ENCODE peak calls at places on chromosomes 2 and 18, in seven cellular contexts. T is heart left ventricle, C is stomach, Q is adrenal gland, E is A549, N is lower leg skin, O is ovary. V is an unnamed sample.
A peak's percentile ranks its signal among the peaks of the same experiment; 100 is the strongest.

GRCh38 chr2:220857371-220857770 is 714.7 kb downstream of the EPHA4 start:
- DNase-seq in T (no peak), C (no peak), Q (no peak), E (no peak), N (no peak), O (no peak), V (no peak)

GRCh38 chr2:149388120-149388816 is 57.9 kb downstream of the LYPD6 start:
- DNase-seq in T (no peak), C (no peak), Q (no peak), E (no peak), N (no peak), O (no peak), V (no peak)

GRCh38 chr2:120438301-120439066 is 92.5 kb downstream of the INHBB start:
- DNase-seq in T (no peak), C (no peak), Q (peak; percentile 36), E (no peak), N (peak; percentile 68), O (no peak), V (no peak)

GRCh38 chr2:39615675-39616074 is 50.0 kb upstream of the TMEM178A start:
- DNase-seq in T (no peak), C (no peak), Q (no peak), E (no peak), N (no peak), O (no peak), V (no peak)

GRCh38 chr18:12299862-12300261 is 8.2 kb upstream of the TUBB6 start:
- DNase-seq in T (no peak), C (no peak), Q (no peak), E (no peak), N (no peak), O (no peak), V (no peak)

GRCh38 chr2:18299423-18300212 is 260.8 kb downstream of the RDH14 start:
- DNase-seq in T (peak; percentile 28), C (no peak), Q (peak; percentile 51), E (peak; percentile 92), N (no peak), O (no peak), V (no peak)

GRCh38 chr2:181573140-181573736 is 83.7 kb downstream of the CERKL start:
- DNase-seq in T (no peak), C (no peak), Q (no peak), E (peak; percentile 40), N (no peak), O (no peak), V (no peak)

GRCh38 chr2:44932079-44932478 is 9.4 kb upstream of the SIX3 start:
- DNase-seq in T (no peak), C (no peak), Q (no peak), E (no peak), N (peak; percentile 53), O (no peak), V (no peak)

GRCh38 chr2:148554459-148555247 is 89.9 kb upstream of the EPC2 start:
- DNase-seq in T (no peak), C (no peak), Q (no peak), E (no peak), N (no peak), O (no peak), V (no peak)

GRCh38 chr2:150909613-150910012 is 352.1 kb downstream of the RBM43 start:
- DNase-seq in T (no peak), C (no peak), Q (no peak), E (peak; percentile 6), N (no peak), O (no peak), V (no peak)

GRCh38 chr2:168652997-168653906 is 149.2 kb upstream of the NOSTRIN start:
- DNase-seq in T (no peak), C (no peak), Q (no peak), E (no peak), N (no peak), O (no peak), V (no peak)

GRCh38 chr2:170321526-170321925 is 143.6 kb downstream of the MYO3B start:
- DNase-seq in T (no peak), C (no peak), Q (no peak), E (no peak), N (no peak), O (no peak), V (no peak)

GRCh38 chr2:170320948-170321347 is 143.0 kb downstream of the MYO3B start:
- DNase-seq in T (no peak), C (no peak), Q (no peak), E (no peak), N (no peak), O (no peak), V (no peak)

GRCh38 chr2:170323743-170324142 is 145.8 kb downstream of the MYO3B start:
- DNase-seq in T (no peak), C (no peak), Q (no peak), E (no peak), N (no peak), O (no peak), V (no peak)

DNA sequence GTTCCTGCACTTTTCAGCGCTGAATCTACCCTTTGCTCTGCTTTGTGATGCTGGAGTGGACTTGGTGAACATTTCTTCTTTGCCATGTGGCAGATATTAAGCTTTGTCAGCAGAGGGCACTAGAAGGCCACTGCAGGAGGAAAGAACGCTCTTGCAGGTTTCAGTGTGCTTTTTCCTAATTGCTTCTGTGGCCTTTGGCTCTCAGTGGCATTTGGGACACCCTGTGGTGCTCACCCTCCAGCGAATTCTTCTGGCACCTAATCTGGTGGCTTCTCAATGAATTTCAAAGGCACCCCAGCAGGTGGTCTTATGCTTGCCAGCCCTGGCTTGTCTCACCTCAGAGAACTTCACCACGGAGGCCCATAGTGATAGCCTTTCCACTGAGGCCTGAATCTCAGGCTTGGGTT is 146.7 kb downstream of the MYO3B start:
- DNase-seq in T (no peak), C (peak; percentile 26), Q (peak; percentile 55), E (peak; percentile 54), N (no peak), O (no peak), V (no peak)
- TF ChIP-seq CTCF in T (peak; percentile 70), C (peak; percentile 51), Q (peak; percentile 57), E (peak; percentile 62), N (no peak), O (peak; percentile 8), V (no peak)

GRCh38 chr2:63840081-63840784 is 1.5 kb upstream of the UGP2 start:
- DNase-seq in T (no peak), C (peak; percentile 28), Q (no peak), E (no peak), N (no peak), O (no peak), V (peak; percentile 25)

GRCh38 chr2:63841254-63842022 is at the start of gene UGP2:
- DNase-seq in T (peak; percentile 96), C (peak; percentile 89), Q (peak; percentile 95), E (peak; percentile 95), N (peak; percentile 98), O (peak; percentile 90), V (peak; percentile 91)

GRCh38 chr2:63843093-63843492 is 1.4 kb downstream of the UGP2 start:
- DNase-seq in T (no peak), C (no peak), Q (no peak), E (no peak), N (no peak), O (no peak), V (no peak)

GRCh38 chr2:63842149-63843061 is 709 bp downstream of the UGP2 start:
- DNase-seq in T (peak; percentile 38), C (peak; percentile 29), Q (peak; percentile 76), E (peak; percentile 50), N (no peak), O (peak; percentile 52), V (peak; percentile 76)

GRCh38 chr2:63840785-63841253 is 877 bp upstream of the UGP2 start:
- DNase-seq in T (peak; percentile 100), C (peak; percentile 99), Q (peak; percentile 99), E (peak; percentile 99), N (peak; percentile 100), O (peak; percentile 99), V (peak; percentile 99)
- TF ChIP-seq POLR2A in T (peak; percentile 97), C (peak; percentile 71), Q (peak; percentile 96), E (peak; percentile 100), N (peak; percentile 88), O (peak; percentile 96), V (peak; percentile 100)

DNA sequence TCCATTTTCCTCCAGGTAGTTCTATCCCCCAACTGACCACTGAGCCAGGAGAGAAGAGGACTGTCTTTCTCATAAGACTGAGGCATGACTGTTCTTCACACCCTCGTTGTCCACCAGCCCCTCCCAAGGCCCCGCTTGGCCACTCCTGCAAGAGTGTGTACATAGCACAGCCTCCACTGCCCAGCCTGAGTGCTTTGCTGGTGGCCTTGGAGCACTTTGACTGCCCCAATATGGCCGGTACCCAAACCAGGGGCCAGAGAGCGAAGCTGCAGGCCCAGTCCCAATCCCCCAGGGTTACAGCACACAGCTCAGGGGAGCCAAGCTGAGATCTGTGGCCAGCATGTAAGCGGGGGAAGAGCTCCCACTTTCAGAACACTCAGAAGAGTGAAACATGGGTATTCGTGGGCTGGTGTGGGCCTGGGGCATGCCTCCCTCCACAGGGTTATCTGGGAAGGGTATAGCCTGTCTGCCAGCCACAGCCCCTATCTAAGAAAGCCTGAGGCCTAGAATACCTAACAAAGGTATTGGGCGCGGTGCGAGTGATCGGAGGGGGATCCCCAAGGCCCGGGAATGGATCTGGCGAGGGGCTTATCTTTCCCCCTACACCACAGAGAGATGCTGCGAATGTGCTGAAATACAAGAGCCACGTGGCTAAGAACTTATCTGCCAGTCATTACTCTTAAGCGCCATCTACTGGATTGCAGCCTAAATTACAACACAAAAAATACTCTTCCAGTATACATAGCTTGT is 163.8 kb downstream of the WDPCP start:
- DNase-seq in T (no peak), C (no peak), Q (no peak), E (peak; percentile 64), N (no peak), O (no peak), V (no peak)
- TF ChIP-seq CTCF in T (peak; percentile 21), C (no peak), Q (peak; percentile 33), E (peak; percentile 37), N (no peak), O (no peak), V (no peak)

GRCh38 chr2:96663829-96664228 is 21.3 kb downstream of the FER1L5 start:
- DNase-seq in T (no peak), C (peak; percentile 34), Q (no peak), E (no peak), N (no peak), O (peak; percentile 9), V (peak; percentile 9)

GRCh38 chr2:96661324-96661723 is 18.8 kb downstream of the FER1L5 start:
- DNase-seq in T (no peak), C (no peak), Q (no peak), E (no peak), N (no peak), O (peak; percentile 15), V (no peak)

GRCh38 chr2:96664366-96664765 is 21.8 kb downstream of the FER1L5 start:
- DNase-seq in T (no peak), C (no peak), Q (no peak), E (no peak), N (no peak), O (no peak), V (no peak)

GRCh38 chr2:96662360-96662759 is 19.8 kb downstream of the FER1L5 start:
- DNase-seq in T (no peak), C (no peak), Q (no peak), E (no peak), N (no peak), O (no peak), V (peak; percentile 2)

GRCh38 chr2:96663177-96663576 is 20.6 kb downstream of the FER1L5 start:
- DNase-seq in T (no peak), C (peak; percentile 46), Q (no peak), E (no peak), N (no peak), O (peak; percentile 4), V (peak; percentile 5)
- TF ChIP-seq POLR2A in T (no peak), C (no peak), Q (no peak), E (no peak), N (no peak), O (no peak), V (no peak)

GRCh38 chr2:216989335-216990129 is 129.7 kb upstream of the TNP1 start:
- DNase-seq in T (no peak), C (no peak), Q (no peak), E (peak; percentile 11), N (no peak), O (no peak), V (no peak)
- TF ChIP-seq CTCF in T (peak; percentile 20), C (no peak), Q (no peak), E (no peak), N (no peak), O (no peak), V (no peak)